ENCODE peak calls at places on chromosomes 16 and 17, in five cellular contexts. One of them, this sample, is unnamed.

GRCh38 chr17:50264263-50265113 is 9.8 kb upstream of the TMEM92 start:
- DNase-seq in A549: no peak
- DNase-seq in gastrocnemius medialis: no peak
- DNase-seq in HepG2: no peak
- DNase-seq in upper lobe of left lung: peak
- DNase-seq in this sample: no peak

GRCh38 chr16:8959921-8960787 is 3.6 kb downstream of the USP7 start:
- DNase-seq in A549: no peak
- DNase-seq in gastrocnemius medialis: no peak
- DNase-seq in HepG2: peak
- DNase-seq in upper lobe of left lung: no peak
- DNase-seq in this sample: no peak

GRCh38 chr17:71437176-71437575 is 683.6 kb upstream of the SOX9 start:
- DNase-seq in A549: no peak
- DNase-seq in gastrocnemius medialis: no peak
- DNase-seq in HepG2: no peak
- DNase-seq in upper lobe of left lung: no peak
- DNase-seq in this sample: no peak

GRCh38 chr17:77145635-77146632 is 5.2 kb downstream of the SEC14L1 start:
- DNase-seq in A549: no peak
- DNase-seq in gastrocnemius medialis: peak
- DNase-seq in HepG2: peak
- DNase-seq in upper lobe of left lung: no peak
- DNase-seq in this sample: no peak

GRCh38 chr16:66926171-66926570 is 836 bp upstream of the RRAD start:
- DNase-seq in A549: no peak
- DNase-seq in gastrocnemius medialis: peak
- DNase-seq in HepG2: no peak
- DNase-seq in upper lobe of left lung: no peak
- DNase-seq in this sample: no peak

GRCh38 chr17:50273654-50274040 is 619 bp upstream of the TMEM92 start:
- DNase-seq in A549: no peak
- DNase-seq in gastrocnemius medialis: no peak
- DNase-seq in HepG2: no peak
- DNase-seq in upper lobe of left lung: peak
- DNase-seq in this sample: no peak

GRCh38 chr16:847151-847550 is 46.6 kb upstream of the GNG13 start:
- DNase-seq in A549: no peak
- DNase-seq in gastrocnemius medialis: no peak
- DNase-seq in HepG2: no peak
- DNase-seq in upper lobe of left lung: no peak
- DNase-seq in this sample: no peak

GRCh38 chr16:49019826-49020401 is 261.7 kb downstream of the CBLN1 start:
- DNase-seq in A549: no peak
- DNase-seq in gastrocnemius medialis: no peak
- DNase-seq in HepG2: no peak
- DNase-seq in upper lobe of left lung: no peak
- DNase-seq in this sample: no peak

GRCh38 chr17:7851438-7852261 is 3.2 kb upstream of the TMEM88 start:
- DNase-seq in A549: peak
- DNase-seq in gastrocnemius medialis: peak
- DNase-seq in HepG2: peak
- DNase-seq in upper lobe of left lung: peak
- DNase-seq in this sample: peak

GRCh38 chr17:46978489-46979022 is 497 bp downstream of the RPRML start:
- DNase-seq in A549: peak
- DNase-seq in gastrocnemius medialis: no peak
- DNase-seq in HepG2: no peak
- DNase-seq in upper lobe of left lung: peak
- DNase-seq in this sample: no peak

GRCh38 chr16:63983401-63983800 is 1138.5 kb downstream of the CDH11 start:
- DNase-seq in A549: no peak
- DNase-seq in gastrocnemius medialis: no peak
- DNase-seq in HepG2: no peak
- DNase-seq in upper lobe of left lung: no peak
- DNase-seq in this sample: no peak

GRCh38 chr16:57773680-57774295 is 28.5 kb downstream of the KIFC3 start:
- DNase-seq in A549: no peak
- DNase-seq in gastrocnemius medialis: no peak
- DNase-seq in HepG2: no peak
- DNase-seq in upper lobe of left lung: peak
- DNase-seq in this sample: no peak

GRCh38 chr17:82065638-82066303 is at the start of gene DUS1L:
- DNase-seq in A549: peak
- DNase-seq in gastrocnemius medialis: peak
- DNase-seq in HepG2: no peak
- DNase-seq in upper lobe of left lung: peak
- DNase-seq in this sample: no peak

GRCh38 chr17:63634163-63634562 is 11.9 kb downstream of the MAP3K3 start:
- DNase-seq in A549: no peak
- DNase-seq in gastrocnemius medialis: no peak
- DNase-seq in HepG2: no peak
- DNase-seq in upper lobe of left lung: no peak
- DNase-seq in this sample: no peak
- H3K27ac ChIP-seq in A549: no peak
- H3K27ac ChIP-seq in gastrocnemius medialis: peak
- H3K27ac ChIP-seq in HepG2: no peak
- H3K27ac ChIP-seq in upper lobe of left lung: peak
- H3K27ac ChIP-seq in this sample: no peak

DNA sequence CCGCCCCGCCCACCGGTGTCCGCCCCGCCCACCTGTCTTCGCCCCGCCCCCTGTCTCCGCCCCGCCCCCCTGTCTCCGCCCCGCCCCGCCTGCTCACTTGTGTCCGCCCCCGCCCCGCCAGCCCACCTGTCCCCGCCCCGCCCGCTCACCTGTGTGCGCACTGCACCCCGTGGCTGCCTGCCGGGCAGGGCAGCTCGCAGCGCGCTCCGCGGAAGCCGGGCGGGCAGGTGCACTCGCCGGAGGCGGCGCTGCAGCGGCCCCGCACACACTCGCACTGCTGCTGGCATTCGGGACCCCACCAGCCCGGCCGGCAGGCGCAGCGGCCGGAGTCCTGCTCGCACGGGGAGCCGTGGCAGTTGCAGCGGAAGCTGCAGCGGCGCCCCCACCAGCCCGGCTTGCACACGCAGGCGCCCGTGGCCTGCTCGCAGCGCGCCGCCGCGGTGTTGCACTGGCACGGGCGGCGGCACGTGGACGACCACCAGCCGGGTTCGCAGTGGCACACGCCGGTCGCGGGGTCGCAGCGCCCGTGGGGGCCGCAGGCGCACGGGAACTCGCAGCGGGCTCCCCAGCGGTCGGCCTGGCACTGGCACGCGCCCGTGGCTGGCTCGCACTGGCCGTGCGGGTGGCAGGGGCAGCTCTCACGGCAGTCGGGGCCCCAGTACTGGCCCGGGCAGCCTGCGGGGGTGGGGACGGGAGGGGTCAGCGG is 2.1 kb downstream of the SCARF1 start:
- DNase-seq in A549: peak
- DNase-seq in gastrocnemius medialis: peak
- DNase-seq in HepG2: no peak
- DNase-seq in upper lobe of left lung: peak
- DNase-seq in this sample: peak
- TF ChIP-seq POLR2A in A549: no peak
- TF ChIP-seq POLR2A in gastrocnemius medialis: no peak
- TF ChIP-seq POLR2A in HepG2: no peak
- TF ChIP-seq POLR2A in upper lobe of left lung: no peak
- TF ChIP-seq POLR2A in this sample: no peak

GRCh38 chr16:11599579-11599978 is 12.9 kb upstream of the LITAF start:
- DNase-seq in A549: no peak
- DNase-seq in gastrocnemius medialis: no peak
- DNase-seq in HepG2: no peak
- DNase-seq in upper lobe of left lung: no peak
- DNase-seq in this sample: no peak
- H3K4me3 ChIP-seq in A549: no peak
- H3K4me3 ChIP-seq in gastrocnemius medialis: no peak
- H3K4me3 ChIP-seq in HepG2: no peak
- H3K4me3 ChIP-seq in upper lobe of left lung: no peak
- H3K4me3 ChIP-seq in this sample: no peak

DNA sequence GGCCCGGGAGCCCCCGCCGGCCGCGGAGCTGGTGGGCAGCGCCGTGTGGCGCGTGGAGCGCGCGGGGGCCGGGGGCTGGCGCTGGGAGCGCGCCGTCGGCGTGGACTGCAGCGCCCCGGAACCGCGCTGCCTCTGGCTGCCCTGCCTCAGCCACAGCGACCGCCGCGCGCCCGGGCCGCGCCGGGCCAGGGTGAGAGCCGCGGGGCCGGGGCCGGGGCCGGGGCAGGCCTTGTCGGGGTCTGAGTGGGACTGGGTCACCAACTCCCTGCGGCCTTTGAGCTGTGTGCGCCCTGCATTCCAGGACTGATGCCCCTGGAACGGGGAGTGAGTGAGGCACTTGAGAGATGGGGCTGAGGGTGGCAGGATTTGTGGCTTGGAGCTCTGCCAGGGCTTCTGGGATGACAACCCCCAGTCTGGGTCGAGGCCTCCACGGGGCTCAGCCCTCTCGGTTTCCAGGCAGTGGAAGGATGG is 25.7 kb downstream of the ARHGAP23 start:
- DNase-seq in A549: peak
- DNase-seq in gastrocnemius medialis: no peak
- DNase-seq in HepG2: no peak
- DNase-seq in upper lobe of left lung: peak
- DNase-seq in this sample: peak
- H3K27ac ChIP-seq in A549: peak
- H3K27ac ChIP-seq in gastrocnemius medialis: peak
- H3K27ac ChIP-seq in HepG2: no peak
- H3K27ac ChIP-seq in upper lobe of left lung: peak
- H3K27ac ChIP-seq in this sample: peak

DNA sequence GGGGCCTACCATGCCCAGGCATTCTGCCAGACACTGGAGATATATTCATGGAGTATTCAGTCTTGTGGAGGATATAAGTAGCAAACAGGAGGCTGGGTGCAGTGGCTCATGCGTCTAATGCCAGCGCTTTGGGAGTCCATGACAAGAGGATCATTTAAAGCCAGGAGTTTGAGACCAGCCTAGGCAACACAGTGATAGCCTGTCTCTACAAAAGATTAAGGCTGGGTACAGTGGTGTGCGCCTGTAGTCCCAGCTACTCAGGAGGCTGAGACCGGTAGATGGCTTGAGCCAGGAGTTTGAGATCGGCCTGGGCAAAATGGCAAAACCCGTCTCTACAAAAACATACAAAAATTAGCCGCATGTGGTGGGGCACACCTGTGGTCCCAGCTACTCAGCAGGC is 37.7 kb upstream of the CDH3 start:
- DNase-seq in A549: no peak
- DNase-seq in gastrocnemius medialis: no peak
- DNase-seq in HepG2: no peak
- DNase-seq in upper lobe of left lung: no peak
- DNase-seq in this sample: no peak
- TF ChIP-seq POLR2A in A549: no peak
- TF ChIP-seq POLR2A in gastrocnemius medialis: no peak
- TF ChIP-seq POLR2A in HepG2: no peak
- TF ChIP-seq POLR2A in upper lobe of left lung: no peak
- TF ChIP-seq POLR2A in this sample: no peak

DNA sequence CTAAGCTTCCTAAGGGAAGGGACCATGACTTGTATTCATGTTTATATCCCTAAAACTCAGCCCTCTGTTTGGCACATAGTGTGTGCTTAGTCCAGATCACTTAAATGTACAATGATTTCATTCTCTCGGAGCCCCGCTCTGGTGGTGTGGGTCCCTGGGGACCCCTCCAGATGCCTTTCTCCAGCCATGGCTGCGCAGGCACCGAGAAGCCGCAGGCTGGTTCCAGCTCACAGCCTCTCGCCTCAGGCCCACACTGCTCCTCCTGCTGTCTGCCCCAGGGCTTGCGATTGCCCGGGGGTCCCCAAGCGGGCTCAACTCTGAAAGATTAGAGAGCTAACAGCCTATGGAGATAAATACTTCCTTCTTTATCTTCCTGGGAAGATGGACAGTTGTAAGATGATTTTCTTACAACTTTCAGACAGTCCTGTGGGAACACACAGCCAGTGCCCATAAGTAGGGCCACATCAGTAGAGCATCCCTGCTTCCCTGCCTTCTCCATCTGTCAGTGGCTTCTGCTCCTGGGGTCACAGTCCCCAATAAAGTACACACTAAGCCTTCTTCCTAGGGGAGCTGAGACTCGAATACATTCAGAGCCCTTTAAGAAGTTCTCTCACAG is 66.2 kb downstream of the CENPV start:
- DNase-seq in A549: peak
- DNase-seq in gastrocnemius medialis: no peak
- DNase-seq in HepG2: no peak
- DNase-seq in upper lobe of left lung: peak
- DNase-seq in this sample: no peak
- H3K4me3 ChIP-seq in A549: no peak
- H3K4me3 ChIP-seq in gastrocnemius medialis: no peak
- H3K4me3 ChIP-seq in HepG2: no peak
- H3K4me3 ChIP-seq in upper lobe of left lung: no peak
- H3K4me3 ChIP-seq in this sample: peak

This sample was measured in breast epithelium.